ENCODE peak calls at places on chromosome 9, in five cellular contexts. F is uterus; B is Kasumi-1; H is hypothalamus; X is effector memory CD8-positive, alpha-beta T cell. T is an unnamed sample.
A peak's percentile ranks its signal among the peaks of the same experiment; 100 is the strongest.

GRCh38 chr9:95215368-95215898 is 102.1 kb downstream of the FANCC start:
- DNase-seq in X (no peak), F (no peak), B (no peak), H (no peak), T (no peak)

GRCh38 chr9:137053944-137054931 is at the start of gene ENTPD2:
- DNase-seq in F (no peak), X (no peak), B (no peak), H (no peak), T (no peak)

GRCh38 chr9:135488527-135488926 is 8.9 kb downstream of the PPP1R26 start:
- DNase-seq in H (no peak), X (no peak), F (no peak), B (no peak), T (no peak)

GRCh38 chr9:74463825-74464224 is 33.3 kb upstream of the RORB start:
- DNase-seq in H (no peak), X (no peak), B (no peak), F (no peak), T (no peak)

GRCh38 chr9:3912817-3913216 is 387.0 kb upstream of the RFX3 start:
- DNase-seq in B (no peak), F (no peak), X (no peak), H (no peak), T (peak; percentile 47)

GRCh38 chr9:93112864-93113389 is 16.9 kb downstream of the CARD19 start:
- DNase-seq in X (no peak), B (no peak), F (peak; percentile 15), H (no peak), T (no peak)

GRCh38 chr9:24616858-24617257 is 71.2 kb upstream of the IZUMO3 start:
- DNase-seq in B (no peak), H (no peak), X (no peak), F (no peak), T (no peak)

GRCh38 chr9:35501941-35502340 is 12.0 kb downstream of the RUSC2 start:
- DNase-seq in H (no peak), X (no peak), F (no peak), B (no peak), T (no peak)

GRCh38 chr9:98721643-98722042 is 12.9 kb upstream of the GABBR2 start:
- DNase-seq in F (no peak), H (no peak), X (no peak), B (no peak), T (no peak)

GRCh38 chr9:32968101-32969011 is 33.1 kb downstream of the APTX start:
- DNase-seq in F (peak; percentile 47), X (peak; percentile 51), H (peak; percentile 1), B (peak; percentile 53), T (peak; percentile 64)

GRCh38 chr9:89428901-89429890 is 68.7 kb downstream of the SEMA4D start:
- DNase-seq in B (peak; percentile 8), X (peak; percentile 51), F (no peak), H (no peak), T (no peak)

T was measured in neuronal stem cell.